ENCODE peak calls at places on chromosomes 2 and 18, in eight cellular contexts. One of them, this sample, is unnamed.

GRCh38 chr18:64134044-64134757 is 14.7 kb downstream of the LINC00305 start:
- DNase-seq in left lung: no peak
- DNase-seq in A549: no peak
- DNase-seq in upper lobe of left lung: no peak
- DNase-seq in cardiac muscle cell: no peak
- DNase-seq in mammary epithelial cell: no peak
- DNase-seq in HCT116: no peak
- DNase-seq in left ventricle myocardium inferior: no peak
- DNase-seq in this sample: no peak

GRCh38 chr18:56715121-56715520 is 64.0 kb downstream of the WDR7 start:
- DNase-seq in left lung: no peak
- DNase-seq in A549: no peak
- DNase-seq in upper lobe of left lung: no peak
- DNase-seq in cardiac muscle cell: no peak
- DNase-seq in mammary epithelial cell: no peak
- DNase-seq in HCT116: no peak
- DNase-seq in left ventricle myocardium inferior: no peak
- DNase-seq in this sample: no peak

GRCh38 chr2:73291461-73292315 is 1.7 kb downstream of the EGR4 start:
- DNase-seq in left lung: peak; percentile 72
- DNase-seq in A549: peak; percentile 49
- DNase-seq in upper lobe of left lung: peak; percentile 83
- DNase-seq in cardiac muscle cell: peak; percentile 17
- DNase-seq in mammary epithelial cell: peak; percentile 37
- DNase-seq in HCT116: no peak
- DNase-seq in left ventricle myocardium inferior: no peak
- DNase-seq in this sample: no peak

GRCh38 chr18:70397259-70397925 is 108.5 kb downstream of the SOCS6 start:
- DNase-seq in left lung: no peak
- DNase-seq in A549: no peak
- DNase-seq in upper lobe of left lung: no peak
- DNase-seq in cardiac muscle cell: no peak
- DNase-seq in mammary epithelial cell: peak; percentile 70
- DNase-seq in HCT116: no peak
- DNase-seq in left ventricle myocardium inferior: no peak
- DNase-seq in this sample: no peak

GRCh38 chr2:173402405-173402974 is 47.8 kb downstream of the CDCA7 start:
- DNase-seq in left lung: no peak
- DNase-seq in A549: peak; percentile 81
- DNase-seq in upper lobe of left lung: no peak
- DNase-seq in cardiac muscle cell: peak; percentile 93
- DNase-seq in mammary epithelial cell: peak; percentile 65
- DNase-seq in HCT116: peak; percentile 80
- DNase-seq in left ventricle myocardium inferior: peak; percentile 71
- DNase-seq in this sample: peak; percentile 48

GRCh38 chr18:79567481-79568147 is 112.0 kb upstream of the CTDP1 start:
- DNase-seq in left lung: peak; percentile 54
- DNase-seq in A549: no peak
- DNase-seq in upper lobe of left lung: peak; percentile 65
- DNase-seq in cardiac muscle cell: peak; percentile 68
- DNase-seq in mammary epithelial cell: peak; percentile 75
- DNase-seq in HCT116: no peak
- DNase-seq in left ventricle myocardium inferior: peak; percentile 71
- DNase-seq in this sample: no peak

GRCh38 chr2:165469417-165469816 is at the start of gene CSRNP3:
- DNase-seq in left lung: no peak
- DNase-seq in A549: peak; percentile 4
- DNase-seq in upper lobe of left lung: no peak
- DNase-seq in cardiac muscle cell: peak; percentile 92
- DNase-seq in mammary epithelial cell: peak; percentile 86
- DNase-seq in HCT116: peak; percentile 12
- DNase-seq in left ventricle myocardium inferior: peak; percentile 41
- DNase-seq in this sample: peak; percentile 31

GRCh38 chr2:158507141-158507540 is 50.4 kb downstream of the PKP4 start:
- DNase-seq in left lung: no peak
- DNase-seq in A549: no peak
- DNase-seq in upper lobe of left lung: no peak
- DNase-seq in cardiac muscle cell: no peak
- DNase-seq in mammary epithelial cell: no peak
- DNase-seq in HCT116: no peak
- DNase-seq in left ventricle myocardium inferior: no peak
- DNase-seq in this sample: no peak

GRCh38 chr2:146844226-146844990 is 1000.4 kb upstream of the ACVR2A start:
- DNase-seq in left lung: no peak
- DNase-seq in A549: no peak
- DNase-seq in upper lobe of left lung: no peak
- DNase-seq in cardiac muscle cell: no peak
- DNase-seq in mammary epithelial cell: peak; percentile 27
- DNase-seq in HCT116: no peak
- DNase-seq in left ventricle myocardium inferior: no peak
- DNase-seq in this sample: no peak

GRCh38 chr2:18299423-18300212 is 260.8 kb downstream of the RDH14 start:
- DNase-seq in left lung: no peak
- DNase-seq in A549: peak; percentile 10
- DNase-seq in upper lobe of left lung: no peak
- DNase-seq in cardiac muscle cell: peak; percentile 22
- DNase-seq in mammary epithelial cell: peak; percentile 84
- DNase-seq in HCT116: no peak
- DNase-seq in left ventricle myocardium inferior: no peak
- DNase-seq in this sample: no peak

GRCh38 chr2:48315847-48316194 is 214.1 kb upstream of the STON1 start:
- DNase-seq in left lung: no peak
- DNase-seq in A549: no peak
- DNase-seq in upper lobe of left lung: no peak
- DNase-seq in cardiac muscle cell: peak; percentile 42
- DNase-seq in mammary epithelial cell: peak; percentile 53
- DNase-seq in HCT116: no peak
- DNase-seq in left ventricle myocardium inferior: no peak
- DNase-seq in this sample: no peak

GRCh38 chr2:120854766-120855530 is 119.3 kb downstream of the GLI2 start:
- DNase-seq in left lung: peak; percentile 54
- DNase-seq in A549: no peak
- DNase-seq in upper lobe of left lung: no peak
- DNase-seq in cardiac muscle cell: no peak
- DNase-seq in mammary epithelial cell: no peak
- DNase-seq in HCT116: no peak
- DNase-seq in left ventricle myocardium inferior: no peak
- DNase-seq in this sample: no peak

GRCh38 chr2:119004602-119005001 is 62.6 kb downstream of the MARCO start:
- DNase-seq in left lung: no peak
- DNase-seq in A549: no peak
- DNase-seq in upper lobe of left lung: no peak
- DNase-seq in cardiac muscle cell: no peak
- DNase-seq in mammary epithelial cell: peak; percentile 81
- DNase-seq in HCT116: no peak
- DNase-seq in left ventricle myocardium inferior: no peak
- DNase-seq in this sample: no peak

GRCh38 chr2:71824436-71824835 is 323.2 kb downstream of the CYP26B1 start:
- DNase-seq in left lung: no peak
- DNase-seq in A549: no peak
- DNase-seq in upper lobe of left lung: no peak
- DNase-seq in cardiac muscle cell: no peak
- DNase-seq in mammary epithelial cell: peak; percentile 79
- DNase-seq in HCT116: no peak
- DNase-seq in left ventricle myocardium inferior: no peak
- DNase-seq in this sample: no peak

GRCh38 chr18:58143391-58143790 is 99.4 kb downstream of the NEDD4L start:
- DNase-seq in left lung: no peak
- DNase-seq in A549: no peak
- DNase-seq in upper lobe of left lung: no peak
- DNase-seq in cardiac muscle cell: no peak
- DNase-seq in mammary epithelial cell: no peak
- DNase-seq in HCT116: no peak
- DNase-seq in left ventricle myocardium inferior: no peak
- DNase-seq in this sample: no peak

GRCh38 chr2:121400206-121400605 is 115.2 kb upstream of the TFCP2L1 start:
- DNase-seq in left lung: no peak
- DNase-seq in A549: no peak
- DNase-seq in upper lobe of left lung: no peak
- DNase-seq in cardiac muscle cell: no peak
- DNase-seq in mammary epithelial cell: no peak
- DNase-seq in HCT116: no peak
- DNase-seq in left ventricle myocardium inferior: no peak
- DNase-seq in this sample: no peak

GRCh38 chr2:69001879-69002278 is 11.1 kb upstream of the ANTXR1 start:
- DNase-seq in left lung: no peak
- DNase-seq in A549: no peak
- DNase-seq in upper lobe of left lung: no peak
- DNase-seq in cardiac muscle cell: no peak
- DNase-seq in mammary epithelial cell: no peak
- DNase-seq in HCT116: no peak
- DNase-seq in left ventricle myocardium inferior: no peak
- DNase-seq in this sample: no peak

GRCh38 chr18:24180048-24180447 is 41.2 kb downstream of the CABYR start:
- DNase-seq in left lung: no peak
- DNase-seq in A549: no peak
- DNase-seq in upper lobe of left lung: no peak
- DNase-seq in cardiac muscle cell: no peak
- DNase-seq in mammary epithelial cell: no peak
- DNase-seq in HCT116: no peak
- DNase-seq in left ventricle myocardium inferior: no peak
- DNase-seq in this sample: no peak

GRCh38 chr2:224442092-224442999 is 40.4 kb upstream of the FAM124B start:
- DNase-seq in left lung: peak; percentile 81
- DNase-seq in A549: no peak
- DNase-seq in upper lobe of left lung: peak; percentile 86
- DNase-seq in cardiac muscle cell: no peak
- DNase-seq in mammary epithelial cell: no peak
- DNase-seq in HCT116: no peak
- DNase-seq in left ventricle myocardium inferior: no peak
- DNase-seq in this sample: no peak

GRCh38 chr2:108896741-108897140 is 92.3 kb downstream of the EDAR start:
- DNase-seq in left lung: no peak
- DNase-seq in A549: no peak
- DNase-seq in upper lobe of left lung: no peak
- DNase-seq in cardiac muscle cell: no peak
- DNase-seq in mammary epithelial cell: no peak
- DNase-seq in HCT116: no peak
- DNase-seq in left ventricle myocardium inferior: no peak
- DNase-seq in this sample: no peak

DNA sequence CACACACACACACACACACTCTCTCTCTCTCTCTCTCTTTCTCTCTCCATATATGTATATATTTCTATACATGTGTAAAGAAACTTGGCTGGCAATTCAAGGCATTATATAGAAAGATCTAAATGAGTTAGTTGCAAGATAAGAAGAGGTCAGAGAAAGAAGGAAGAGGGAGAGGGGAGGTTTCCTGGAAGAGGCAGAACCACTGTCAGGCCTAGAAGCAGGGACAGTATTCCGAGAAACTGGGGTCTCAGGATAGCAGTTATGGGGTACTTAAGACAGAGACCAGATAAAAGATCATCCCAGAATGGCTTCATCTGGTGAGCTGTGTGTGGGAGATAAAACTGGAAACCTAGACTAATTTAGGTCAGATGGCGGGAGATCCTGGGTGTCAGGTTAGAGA is 180.8 kb downstream of the CAMKMT start:
- DNase-seq in left lung: no peak
- DNase-seq in A549: no peak
- DNase-seq in upper lobe of left lung: no peak
- DNase-seq in cardiac muscle cell: no peak
- DNase-seq in mammary epithelial cell: no peak
- DNase-seq in HCT116: no peak
- DNase-seq in left ventricle myocardium inferior: no peak
- DNase-seq in this sample: no peak
- TF ChIP-seq CTCF in left lung: no peak
- TF ChIP-seq CTCF in A549: no peak
- TF ChIP-seq CTCF in upper lobe of left lung: no peak
- TF ChIP-seq CTCF in cardiac muscle cell: no peak
- TF ChIP-seq CTCF in mammary epithelial cell: no peak
- TF ChIP-seq CTCF in HCT116: no peak
- TF ChIP-seq CTCF in left ventricle myocardium inferior: no peak
- TF ChIP-seq CTCF in this sample: no peak

DNA sequence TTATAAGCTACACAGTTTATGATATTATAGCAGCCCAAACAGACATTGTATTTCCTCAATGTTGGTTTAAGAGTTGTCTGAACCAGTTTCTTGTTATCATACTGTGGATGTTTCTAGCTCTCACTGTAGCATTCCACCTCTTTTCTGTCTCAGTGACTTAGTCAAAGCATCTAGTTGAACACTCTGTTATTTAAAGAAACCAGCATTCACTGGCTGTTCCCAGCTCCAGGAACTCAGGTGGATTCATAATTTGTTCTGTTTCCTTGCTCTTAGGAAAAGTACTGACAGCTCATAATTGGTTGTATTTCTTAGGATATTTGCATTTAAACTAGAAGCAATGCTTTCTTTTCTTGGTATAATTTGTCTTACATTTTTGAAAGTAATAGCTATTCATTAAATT is 17.5 kb downstream of the LRATD1 start:
- DNase-seq in left lung: no peak
- DNase-seq in A549: no peak
- DNase-seq in upper lobe of left lung: no peak
- DNase-seq in cardiac muscle cell: no peak
- DNase-seq in mammary epithelial cell: no peak
- DNase-seq in HCT116: no peak
- DNase-seq in left ventricle myocardium inferior: no peak
- DNase-seq in this sample: no peak
- H3K4me3 ChIP-seq in left lung: no peak overlapping the region
- H3K4me3 ChIP-seq in A549: no peak overlapping the region
- H3K4me3 ChIP-seq in upper lobe of left lung: no peak overlapping the region
- H3K4me3 ChIP-seq in cardiac muscle cell: no peak overlapping the region
- H3K4me3 ChIP-seq in mammary epithelial cell: no peak overlapping the region
- H3K4me3 ChIP-seq in HCT116: no peak overlapping the region
- H3K4me3 ChIP-seq in left ventricle myocardium inferior: no peak overlapping the region
- H3K4me3 ChIP-seq in this sample: no peak overlapping the region

GRCh38 chr18:26185267-26185666 is 41.0 kb upstream of the TAF4B start:
- DNase-seq in left lung: no peak
- DNase-seq in A549: peak; percentile 19
- DNase-seq in upper lobe of left lung: no peak
- DNase-seq in cardiac muscle cell: no peak
- DNase-seq in mammary epithelial cell: no peak
- DNase-seq in HCT116: peak; percentile 48
- DNase-seq in left ventricle myocardium inferior: no peak
- DNase-seq in this sample: peak; percentile 8
- TF ChIP-seq CTCF in left lung: no peak
- TF ChIP-seq CTCF in A549: no peak
- TF ChIP-seq CTCF in upper lobe of left lung: no peak
- TF ChIP-seq CTCF in cardiac muscle cell: no peak
- TF ChIP-seq CTCF in mammary epithelial cell: peak; percentile 17
- TF ChIP-seq CTCF in HCT116: no peak
- TF ChIP-seq CTCF in left ventricle myocardium inferior: peak; percentile 22
- TF ChIP-seq CTCF in this sample: peak; percentile 16

DNA sequence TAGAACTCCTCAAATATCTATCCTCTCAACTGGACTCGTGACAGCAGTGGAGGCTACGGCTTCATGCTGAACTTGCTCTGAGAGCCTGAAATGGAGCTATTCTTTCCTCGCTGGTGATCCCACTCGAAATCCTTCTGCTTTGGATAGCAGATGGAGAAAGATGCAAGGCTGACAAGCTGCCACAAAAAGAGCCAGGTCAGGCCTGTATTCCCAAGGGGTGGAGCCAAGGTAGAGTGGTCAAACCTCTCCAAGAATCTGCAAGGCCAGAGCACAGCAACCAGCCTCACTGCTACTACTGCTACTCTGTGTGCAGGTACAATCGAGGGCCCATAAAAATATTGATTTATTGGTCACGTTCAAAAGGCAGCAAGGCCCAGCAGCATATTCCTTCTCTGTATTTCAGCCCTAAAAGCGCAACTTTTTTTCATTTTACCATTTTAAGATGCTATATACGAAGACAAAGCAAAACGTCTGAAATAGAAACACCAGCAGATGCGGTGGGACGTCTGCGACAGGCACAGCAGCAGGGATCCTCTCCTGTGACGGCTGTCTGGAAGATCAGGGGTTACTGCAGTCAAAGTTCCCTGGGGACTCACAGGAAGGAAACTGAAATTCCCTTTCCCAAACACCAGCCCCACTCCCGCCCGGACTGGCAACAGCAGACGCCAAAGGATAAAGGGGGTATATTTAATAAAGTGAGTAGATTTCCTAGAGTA is 2.4 kb downstream of the SPRED2 start:
- DNase-seq in left lung: no peak
- DNase-seq in A549: no peak
- DNase-seq in upper lobe of left lung: no peak
- DNase-seq in cardiac muscle cell: no peak
- DNase-seq in mammary epithelial cell: peak; percentile 45
- DNase-seq in HCT116: no peak
- DNase-seq in left ventricle myocardium inferior: no peak
- DNase-seq in this sample: no peak
- H3K4me3 ChIP-seq in left lung: peak overlapping the region; percentile 72
- H3K4me3 ChIP-seq in A549: peak overlapping the region; percentile 96
- H3K4me3 ChIP-seq in upper lobe of left lung: peak overlapping the region; percentile 51
- H3K4me3 ChIP-seq in cardiac muscle cell: peak overlapping the region; percentile 92
- H3K4me3 ChIP-seq in mammary epithelial cell: peak overlapping the region; percentile 92
- H3K4me3 ChIP-seq in HCT116: peak overlapping the region; percentile 93
- H3K4me3 ChIP-seq in left ventricle myocardium inferior: peak overlapping the region; percentile 97
- H3K4me3 ChIP-seq in this sample: peak overlapping the region; percentile 61

This sample was measured in LNCaP clone FGC.